ENCODE peak calls at places on chromosomes 5 and 9, in four cellular contexts. D is dorsolateral prefrontal cortex, Q is endothelial cell of umbilical vein, P is spleen. M is an unnamed sample.

GRCh38 chr5:41482715-41483114 is 27.7 kb downstream of the PLCXD3 start:
- DNase-seq in D (no peak), Q (no peak), P (no peak), M (no peak)

GRCh38 chr5:150473673-150474358 is 24.3 kb upstream of the RPS14 start:
- DNase-seq in D (no peak), Q (no peak), P (no peak), M (no peak)

GRCh38 chr9:5553211-5553610 is 42.9 kb downstream of the PDCD1LG2 start:
- DNase-seq in D (no peak), Q (peak; percentile 76), P (no peak), M (no peak)

GRCh38 chr9:78044189-78044588 is 12.6 kb upstream of the GNAQ start:
- DNase-seq in D (no peak), Q (no peak), P (no peak), M (no peak)

GRCh38 chr5:86675311-86675710 is 57.6 kb downstream of the COX7C start:
- DNase-seq in D (no peak), Q (no peak), P (no peak), M (no peak)

GRCh38 chr5:77454123-77454522 is 38.0 kb downstream of the WDR41 start:
- DNase-seq in D (no peak), Q (no peak), P (no peak), M (no peak)

GRCh38 chr9:107348836-107349235 is 65.8 kb downstream of the RAD23B start:
- DNase-seq in D (no peak), Q (no peak), P (no peak), M (peak; percentile 62)

GRCh38 chr9:22357016-22357415 is 89.6 kb upstream of the DMRTA1 start:
- DNase-seq in D (no peak), Q (no peak), P (no peak), M (no peak)

GRCh38 chr9:92618633-92619225 is 51.2 kb downstream of the IPPK start:
- DNase-seq in D (no peak), Q (no peak), P (no peak), M (peak; percentile 67)

GRCh38 chr5:79448336-79448735 is 65.6 kb downstream of the HOMER1 start:
- DNase-seq in D (no peak), Q (no peak), P (no peak), M (no peak)

GRCh38 chr5:135386886-135387628 is 12.0 kb downstream of the MACROH2A1 start:
- DNase-seq in D (no peak), Q (peak; percentile 55), P (peak; percentile 80), M (peak; percentile 65)

GRCh38 chr5:10583663-10584572 is 20.0 kb downstream of the ANKRD33B start:
- DNase-seq in D (no peak), Q (no peak), P (peak; percentile 60), M (peak; percentile 53)

GRCh38 chr9:133089271-133089671 is 27.5 kb downstream of the CEL start:
- DNase-seq in D (no peak), Q (no peak), P (no peak), M (no peak)

GRCh38 chr5:15902050-15902449 is 277.5 kb downstream of the MARCHF11 start:
- DNase-seq in D (no peak), Q (no peak), P (no peak), M (no peak)

GRCh38 chr9:123418506-123418905 is 62.5 kb downstream of the CRB2 start:
- DNase-seq in D (peak; percentile 17), Q (no peak), P (peak; percentile 34), M (no peak)

GRCh38 chr5:143002459-143003327 is 232.5 kb downstream of the ARHGAP26 start:
- DNase-seq in D (no peak), Q (peak; percentile 97), P (peak; percentile 74), M (no peak)

GRCh38 chr5:94928891-94929290 is 310.4 kb downstream of the SLF1 start:
- DNase-seq in D (no peak), Q (no peak), P (no peak), M (no peak)

GRCh38 chr5:53597894-53598293 is 37.5 kb downstream of the NDUFS4 start:
- DNase-seq in D (no peak), Q (no peak), P (no peak), M (no peak)

GRCh38 chr9:2560175-2560574 is 61.4 kb upstream of the VLDLR start:
- DNase-seq in D (no peak), Q (no peak), P (no peak), M (no peak)

GRCh38 chr5:127802477-127802865 is 99.3 kb downstream of the CCDC192 start:
- DNase-seq in D (no peak), Q (no peak), P (no peak), M (no peak)

GRCh38 chr9:20604561-20604960 is 17.7 kb downstream of the MLLT3 start:
- DNase-seq in D (no peak), Q (peak; percentile 44), P (no peak), M (no peak)

GRCh38 chr9:4741365-4742031 is 496 bp upstream of the AK3 start:
- DNase-seq in D (no peak), Q (peak; percentile 27), P (no peak), M (no peak)

GRCh38 chr9:129473523-129474244 is 147.2 kb downstream of the C9orf50 start:
- DNase-seq in D (no peak), Q (no peak), P (no peak), M (no peak)

GRCh38 chr9:106149956-106150355 is 455.6 kb downstream of the TMEM38B start:
- DNase-seq in D (no peak), Q (no peak), P (no peak), M (no peak)

GRCh38 chr9:72362118-72362531 is 2.9 kb downstream of the ZFAND5 start:
- DNase-seq in D (no peak), Q (peak; percentile 42), P (no peak), M (no peak)

GRCh38 chr5:134590992-134591659 is 41.5 kb downstream of the SAR1B start:
- DNase-seq in D (no peak), Q (no peak), P (no peak), M (peak; percentile 36)

GRCh38 chr9:126513159-126514036 is 100.3 kb upstream of the LMX1B start:
- DNase-seq in D (no peak), Q (no peak), P (peak; percentile 72), M (no peak)

GRCh38 chr5:90767710-90768109 is 209.1 kb downstream of the ADGRV1 start:
- DNase-seq in D (no peak), Q (no peak), P (no peak), M (no peak)

GRCh38 chr5:136642976-136643375 is 277.6 kb upstream of the TRPC7 start:
- DNase-seq in D (no peak), Q (no peak), P (no peak), M (no peak)

GRCh38 chr9:130473521-130473920 is 28.8 kb downstream of the ASS1 start:
- DNase-seq in D (no peak), Q (no peak), P (no peak), M (no peak)

GRCh38 chr5:135211083-135211790 is 177.2 kb upstream of the PITX1 start:
- DNase-seq in D (peak; percentile 29), Q (no peak), P (no peak), M (peak; percentile 27)

GRCh38 chr9:121576281-121577075 is 75.0 kb upstream of the DAB2IP start:
- DNase-seq in D (no peak), Q (no peak), P (no peak), M (no peak)

GRCh38 chr5:169064093-169064492 is 236.8 kb downstream of the SLIT3 start:
- DNase-seq in D (no peak), Q (peak; percentile 24), P (no peak), M (no peak)

GRCh38 chr9:126693428-126693931 is 79.8 kb downstream of the LMX1B start:
- DNase-seq in D (no peak), Q (no peak), P (peak; percentile 66), M (no peak)

GRCh38 chr9:27743490-27743889 is 170.2 kb upstream of the C9orf72 start:
- DNase-seq in D (no peak), Q (no peak), P (no peak), M (no peak)

GRCh38 chr9:132673355-132673754 is 3.1 kb downstream of the GTF3C4 start:
- DNase-seq in D (no peak), Q (peak; percentile 38), P (no peak), M (no peak)

GRCh38 chr5:19733612-19734495 is 254.1 kb downstream of the CDH18 start:
- DNase-seq in D (no peak), Q (no peak), P (peak; percentile 52), M (no peak)

GRCh38 chr5:138737494-138738265 is 15.5 kb upstream of the CTNNA1 start:
- DNase-seq in D (no peak), Q (no peak), P (no peak), M (no peak)

GRCh38 chr9:110270211-110270995 is 14.1 kb upstream of the TXN start:
- DNase-seq in D (no peak), Q (no peak), P (no peak), M (no peak)

GRCh38 chr9:35697486-35697885 is 7.8 kb upstream of the TPM2 start:
- DNase-seq in D (no peak), Q (no peak), P (peak; percentile 74), M (no peak)

GRCh38 chr9:35700031-35700430 is 10.3 kb upstream of the TPM2 start:
- DNase-seq in D (no peak), Q (no peak), P (peak; percentile 85), M (no peak)

GRCh38 chr9:35698231-35698630 is 8.5 kb upstream of the TPM2 start:
- DNase-seq in D (no peak), Q (no peak), P (peak; percentile 53), M (no peak)

GRCh38 chr9:35703906-35704672 is 14.4 kb upstream of the TPM2 start:
- DNase-seq in D (no peak), Q (no peak), P (no peak), M (no peak)

GRCh38 chr9:35700942-35701341 is 11.2 kb upstream of the TPM2 start:
- DNase-seq in D (no peak), Q (no peak), P (no peak), M (no peak)
- TF ChIP-seq CTCF in D (no peak), Q (no peak), P (no peak), M (no peak)

GRCh38 chr9:16058131-16058549 is 505.3 kb downstream of the CCDC171 start:
- DNase-seq in D (no peak), Q (peak; percentile 4), P (no peak), M (no peak)
- TF ChIP-seq CTCF in D (no peak), Q (no peak), P (no peak), M (no peak)

GRCh38 chr9:134419684-134420076 is 93.4 kb downstream of the RXRA start:
- DNase-seq in D (no peak), Q (no peak), P (no peak), M (no peak)
- TF ChIP-seq CTCF in D (peak; percentile 17), Q (peak; percentile 51), P (no peak), M (peak; percentile 36)

GRCh38 chr5:106267256-106267655 is 1403.5 kb downstream of the EFNA5 start:
- DNase-seq in D (no peak), Q (no peak), P (no peak), M (no peak)

DNA sequence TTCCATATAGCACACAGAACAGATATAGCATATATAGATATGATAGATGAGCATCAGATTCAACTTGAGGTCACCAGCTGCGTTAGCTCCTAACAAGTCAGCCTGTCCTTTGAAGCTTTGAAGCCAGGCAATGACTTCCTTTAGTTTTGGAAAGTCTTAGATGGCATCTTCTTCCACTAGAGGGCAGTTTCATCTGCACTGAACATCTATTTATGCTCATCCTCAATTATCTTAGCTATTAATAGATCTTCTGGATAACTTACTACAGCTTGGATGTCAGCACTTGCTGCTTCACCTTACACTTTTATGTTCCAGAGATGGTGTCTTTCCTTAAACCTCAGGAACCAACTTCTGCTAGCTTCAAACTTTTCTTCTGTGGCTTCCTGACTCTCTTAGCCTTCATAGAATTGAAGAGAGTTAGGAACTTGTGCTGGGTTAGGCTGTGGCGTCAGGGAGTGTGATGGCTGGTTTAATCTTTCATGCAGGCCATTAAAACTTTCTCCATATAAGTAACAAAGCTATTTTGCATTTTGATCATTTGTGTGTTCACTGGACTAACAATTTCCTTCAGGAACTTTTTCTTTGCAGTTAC is 1401.4 kb downstream of the EFNA5 start:
- DNase-seq in D (no peak), Q (peak; percentile 43), P (no peak), M (no peak)
- TF ChIP-seq CTCF in D (peak; percentile 38), Q (peak; percentile 53), P (no peak), M (peak; percentile 68)

GRCh38 chr9:33817327-33818166 is 587 bp downstream of the UBE2R2 start:
- DNase-seq in D (peak; percentile 41), Q (peak; percentile 79), P (peak; percentile 90), M (peak; percentile 88)
- TF ChIP-seq CTCF in D (no peak), Q (peak; percentile 57), P (peak; percentile 7), M (peak; percentile 37)